ENCODE peak calls at places on chromosomes 7 and 10, in five cellular contexts. One of them, this sample, is unnamed. For H3F3A, the result is how much of the 10 kb centered on the place peaks cover.

GRCh38 chr7:95863-96260 is 96.5 kb upstream of the FAM20C start:
- DNase-seq in GM23338: no peak
- DNase-seq in PC-9: no peak
- DNase-seq in PC-3: no peak
- DNase-seq in neural progenitor cell: no peak
- DNase-seq in this sample: no peak

GRCh38 chr7:7956531-7957221 is 11.9 kb upstream of the GLCCI1 start:
- DNase-seq in GM23338: no peak
- DNase-seq in PC-9: peak
- DNase-seq in PC-3: peak
- DNase-seq in neural progenitor cell: no peak
- DNase-seq in this sample: peak

GRCh38 chr10:70540789-70541360 is 61.7 kb downstream of the PRF1 start:
- DNase-seq in GM23338: no peak
- DNase-seq in PC-9: no peak
- DNase-seq in PC-3: no peak
- DNase-seq in neural progenitor cell: no peak
- DNase-seq in this sample: no peak

GRCh38 chr7:151454932-151455530 is 15.1 kb upstream of the CRYGN start:
- DNase-seq in GM23338: no peak
- DNase-seq in PC-9: no peak
- DNase-seq in PC-3: no peak
- DNase-seq in neural progenitor cell: no peak
- DNase-seq in this sample: no peak

GRCh38 chr7:94975316-94975715 is 67.9 kb downstream of the PPP1R9A start:
- DNase-seq in GM23338: no peak
- DNase-seq in PC-9: peak
- DNase-seq in PC-3: peak
- DNase-seq in neural progenitor cell: no peak
- DNase-seq in this sample: peak

GRCh38 chr7:51357821-51358220 is 41.2 kb upstream of the COBL start:
- DNase-seq in GM23338: no peak
- DNase-seq in PC-9: no peak
- DNase-seq in PC-3: no peak
- DNase-seq in neural progenitor cell: no peak
- DNase-seq in this sample: no peak

GRCh38 chr7:135490783-135491182 is 19.1 kb downstream of the CNOT4 start:
- DNase-seq in GM23338: no peak
- DNase-seq in PC-9: no peak
- DNase-seq in PC-3: peak
- DNase-seq in neural progenitor cell: no peak
- DNase-seq in this sample: peak

GRCh38 chr10:113207924-113208323 is 257.9 kb downstream of the TCF7L2 start:
- DNase-seq in GM23338: no peak
- DNase-seq in PC-9: no peak
- DNase-seq in PC-3: no peak
- DNase-seq in neural progenitor cell: no peak
- DNase-seq in this sample: no peak

GRCh38 chr10:118246340-118247247 is 95.5 kb downstream of the FAM204A start:
- DNase-seq in GM23338: peak
- DNase-seq in PC-9: no peak
- DNase-seq in PC-3: no peak
- DNase-seq in neural progenitor cell: peak
- DNase-seq in this sample: no peak

GRCh38 chr10:111522141-111522540 is 445.3 kb downstream of the ADRA2A start:
- DNase-seq in GM23338: no peak
- DNase-seq in PC-9: no peak
- DNase-seq in PC-3: no peak
- DNase-seq in neural progenitor cell: no peak
- DNase-seq in this sample: no peak

GRCh38 chr10:78116451-78116850 is 82.8 kb downstream of the RPS24 start:
- DNase-seq in GM23338: no peak
- DNase-seq in PC-9: no peak
- DNase-seq in PC-3: no peak
- DNase-seq in neural progenitor cell: no peak
- DNase-seq in this sample: no peak
- H3F3A ChIP-seq in GM23338: under half
- H3F3A ChIP-seq in PC-9: under half
- H3F3A ChIP-seq in PC-3: under half
- H3F3A ChIP-seq in neural progenitor cell: under half
- H3F3A ChIP-seq in this sample: under half

GRCh38 chr10:69087600-69088470 is at the start of gene SRGN:
- DNase-seq in GM23338: no peak
- DNase-seq in PC-9: peak
- DNase-seq in PC-3: peak
- DNase-seq in neural progenitor cell: no peak
- DNase-seq in this sample: peak
- H3F3A ChIP-seq in GM23338: under half
- H3F3A ChIP-seq in PC-9: under half
- H3F3A ChIP-seq in PC-3: under half
- H3F3A ChIP-seq in neural progenitor cell: under half
- H3F3A ChIP-seq in this sample: under half

DNA sequence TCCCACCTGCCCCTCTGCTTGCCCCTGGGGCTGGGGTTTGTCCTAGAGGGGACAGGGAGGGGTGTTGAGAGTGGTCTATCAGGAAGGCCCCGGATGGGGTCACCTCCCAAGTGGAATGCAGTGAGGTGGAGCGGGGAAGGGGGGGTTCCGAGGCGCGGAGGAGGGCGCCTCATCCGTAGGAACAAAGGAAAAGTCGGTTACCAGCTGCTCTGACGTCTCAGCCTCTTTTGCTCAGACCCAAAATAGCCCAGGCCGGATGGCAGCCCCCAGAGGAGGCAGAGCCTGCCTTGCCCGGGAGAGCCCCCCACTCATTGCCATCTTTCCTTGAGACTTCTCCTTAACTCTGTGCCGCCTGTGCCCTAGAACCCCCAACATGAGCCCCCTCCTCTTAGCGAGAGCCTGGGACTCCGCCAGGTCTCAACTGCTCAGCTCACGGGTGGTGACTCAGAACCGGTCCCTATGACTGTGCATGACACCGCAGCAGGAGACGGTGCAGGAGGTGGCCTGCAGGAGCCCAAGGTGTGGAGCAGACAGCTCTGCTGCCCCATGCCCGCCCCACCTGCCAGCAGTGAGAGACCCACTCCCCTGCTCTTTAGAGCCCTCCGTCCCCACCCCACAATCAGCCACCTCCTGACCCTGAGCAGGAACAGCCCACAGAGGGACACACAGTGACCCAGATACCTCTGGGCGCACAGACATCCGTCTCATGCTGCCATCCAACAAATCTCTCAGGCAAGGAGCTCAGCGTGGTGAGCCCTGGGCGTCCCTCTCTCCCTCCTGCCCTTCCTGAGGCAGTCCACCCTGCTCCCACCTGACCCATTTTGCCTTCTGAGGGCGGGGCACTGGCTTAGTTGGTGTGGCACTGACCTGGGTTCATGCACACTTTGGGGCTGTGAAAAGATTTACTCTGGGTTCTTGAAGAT is 13.1 kb downstream of the STX1A start:
- DNase-seq in GM23338: no peak
- DNase-seq in PC-9: peak
- DNase-seq in PC-3: peak
- DNase-seq in neural progenitor cell: no peak
- DNase-seq in this sample: peak
- H3F3A ChIP-seq in GM23338: under half
- H3F3A ChIP-seq in PC-9: half or more
- H3F3A ChIP-seq in PC-3: under half
- H3F3A ChIP-seq in neural progenitor cell: under half
- H3F3A ChIP-seq in this sample: under half

GRCh38 chr7:82373890-82374289 is 69.7 kb downstream of the CACNA2D1 start:
- DNase-seq in GM23338: no peak
- DNase-seq in PC-9: no peak
- DNase-seq in PC-3: no peak
- DNase-seq in neural progenitor cell: no peak
- DNase-seq in this sample: no peak

GRCh38 chr7:82376739-82377138 is 66.8 kb downstream of the CACNA2D1 start:
- DNase-seq in GM23338: no peak
- DNase-seq in PC-9: no peak
- DNase-seq in PC-3: no peak
- DNase-seq in neural progenitor cell: no peak
- DNase-seq in this sample: no peak

GRCh38 chr7:82375713-82376112 is 67.9 kb downstream of the CACNA2D1 start:
- DNase-seq in GM23338: no peak
- DNase-seq in PC-9: no peak
- DNase-seq in PC-3: no peak
- DNase-seq in neural progenitor cell: no peak
- DNase-seq in this sample: no peak

GRCh38 chr7:82375068-82375467 is 68.5 kb downstream of the CACNA2D1 start:
- DNase-seq in GM23338: no peak
- DNase-seq in PC-9: no peak
- DNase-seq in PC-3: no peak
- DNase-seq in neural progenitor cell: no peak
- DNase-seq in this sample: no peak
- H3F3A ChIP-seq in GM23338: under half
- H3F3A ChIP-seq in PC-9: under half
- H3F3A ChIP-seq in PC-3: under half
- H3F3A ChIP-seq in neural progenitor cell: under half
- H3F3A ChIP-seq in this sample: under half

This sample was measured in GM23248.